ENCODE peak calls at places on chromosomes 5 and 9, in eight cellular contexts. O, Y, Z, X, W, G, J and N are unnamed samples.

GRCh38 chr9:131656356-131657030 is 83.4 kb downstream of the RAPGEF1 start:
- DNase-seq in O (peak), Y (peak), Z (no peak), X (no peak), W (peak), G (no peak), J (peak), N (no peak)

GRCh38 chr9:115172105-115172504 is 54.1 kb upstream of the TNC start:
- DNase-seq in O (no peak), Y (no peak), Z (no peak), X (no peak), W (no peak), G (no peak), J (no peak), N (no peak)

GRCh38 chr5:56088967-56089829 is 94.4 kb upstream of the IL6ST start:
- DNase-seq in O (no peak), Y (no peak), Z (peak), X (peak), W (peak), G (no peak), J (peak), N (no peak)

GRCh38 chr5:34051374-34051980 is 8.5 kb upstream of the C1QTNF3 start:
- DNase-seq in O (no peak), Y (no peak), Z (no peak), X (no peak), W (no peak), G (no peak), J (no peak), N (no peak)

GRCh38 chr5:135034186-135034962 is at the start of gene PITX1:
- DNase-seq in O (peak), Y (no peak), Z (peak), X (peak), W (no peak), G (peak), J (peak), N (no peak)

GRCh38 chr9:73548201-73548600 is 396.5 kb downstream of the ANXA1 start:
- DNase-seq in O (no peak), Y (no peak), Z (no peak), X (no peak), W (no peak), G (no peak), J (no peak), N (peak)

GRCh38 chr9:127762111-127762676 is 16.3 kb downstream of the SH2D3C start:
- DNase-seq in O (no peak), Y (no peak), Z (no peak), X (no peak), W (no peak), G (no peak), J (no peak), N (no peak)

GRCh38 chr5:90528704-90529233 is 615 bp downstream of the LYSMD3 start:
- DNase-seq in O (no peak), Y (no peak), Z (no peak), X (peak), W (peak), G (peak), J (peak), N (peak)

GRCh38 chr5:158816306-158816705 is 283.4 kb downstream of the EBF1 start:
- DNase-seq in O (no peak), Y (no peak), Z (no peak), X (no peak), W (no peak), G (no peak), J (no peak), N (no peak)

GRCh38 chr9:16179566-16179965 is 626.7 kb downstream of the CCDC171 start:
- DNase-seq in O (no peak), Y (no peak), Z (no peak), X (no peak), W (peak), G (no peak), J (peak), N (no peak)

GRCh38 chr9:36929350-36929675 is 104.8 kb downstream of the PAX5 start:
- DNase-seq in O (no peak), Y (no peak), Z (no peak), X (no peak), W (no peak), G (no peak), J (no peak), N (no peak)

GRCh38 chr5:131067596-131067995 is 97.5 kb downstream of the HINT1 start:
- DNase-seq in O (no peak), Y (no peak), Z (no peak), X (no peak), W (no peak), G (no peak), J (no peak), N (no peak)

GRCh38 chr5:156037151-156037909 is 289.6 kb upstream of the SGCD start:
- DNase-seq in O (no peak), Y (no peak), Z (no peak), X (peak), W (no peak), G (no peak), J (no peak), N (no peak)

GRCh38 chr9:81239388-81239787 is 450.0 kb downstream of the TLE1 start:
- DNase-seq in O (no peak), Y (no peak), Z (no peak), X (no peak), W (no peak), G (no peak), J (no peak), N (no peak)